ENCODE peak calls at places on chromosomes 4 and X, in five cellular contexts. Y is mesenchymal stem cell, D is H9, V is neuronal stem cell, X is H1. A is an unnamed sample.

GRCh38 chrX:31423575-31424284 is 351.9 kb upstream of the FTHL17 start:
- DNase-seq in Y (peak), X (peak), V (no peak), D (peak), A (peak)

GRCh38 chr4:90792689-90793088 is 665.5 kb downstream of the CCSER1 start:
- DNase-seq in V (no peak), D (no peak), Y (no peak), X (no peak), A (no peak)

GRCh38 chrX:26851981-26852380 is 611.2 kb downstream of the PPP4R3C start:
- DNase-seq in V (no peak), D (no peak), X (no peak), Y (peak), A (peak)

GRCh38 chrX:23954396-23954795 is 46.6 kb downstream of the CXorf58 start:
- DNase-seq in V (no peak), D (no peak), X (no peak), Y (no peak), A (peak)

GRCh38 chr4:52001616-52002015 is 18.5 kb downstream of the LRRC66 start:
- DNase-seq in X (no peak), V (no peak), Y (no peak), D (no peak), A (no peak)

GRCh38 chrX:39907964-39908616 is 189.7 kb downstream of the BCOR start:
- DNase-seq in Y (peak), D (peak), V (no peak), X (no peak), A (peak)

GRCh38 chr4:183852910-183853555 is 52.1 kb upstream of the STOX2 start:
- DNase-seq in Y (no peak), D (no peak), V (no peak), X (no peak), A (no peak)

GRCh38 chr4:129905256-129905655 is 809.3 kb downstream of the C4orf33 start:
- DNase-seq in D (no peak), Y (no peak), V (no peak), X (no peak), A (no peak)

GRCh38 chr4:42302348-42302747 is 94.9 kb upstream of the SHISA3 start:
- DNase-seq in X (no peak), Y (peak), D (peak), V (peak), A (no peak)

GRCh38 chrX:1221296-1221845 is 8.9 kb upstream of the CRLF2 start:
- DNase-seq in X (no peak), Y (no peak), V (no peak), D (no peak), A (no peak)

GRCh38 chrX:150360331-150360730 is 2.8 kb upstream of the MAMLD1 start:
- DNase-seq in Y (no peak), V (no peak), D (no peak), X (no peak), A (no peak)

DNA sequence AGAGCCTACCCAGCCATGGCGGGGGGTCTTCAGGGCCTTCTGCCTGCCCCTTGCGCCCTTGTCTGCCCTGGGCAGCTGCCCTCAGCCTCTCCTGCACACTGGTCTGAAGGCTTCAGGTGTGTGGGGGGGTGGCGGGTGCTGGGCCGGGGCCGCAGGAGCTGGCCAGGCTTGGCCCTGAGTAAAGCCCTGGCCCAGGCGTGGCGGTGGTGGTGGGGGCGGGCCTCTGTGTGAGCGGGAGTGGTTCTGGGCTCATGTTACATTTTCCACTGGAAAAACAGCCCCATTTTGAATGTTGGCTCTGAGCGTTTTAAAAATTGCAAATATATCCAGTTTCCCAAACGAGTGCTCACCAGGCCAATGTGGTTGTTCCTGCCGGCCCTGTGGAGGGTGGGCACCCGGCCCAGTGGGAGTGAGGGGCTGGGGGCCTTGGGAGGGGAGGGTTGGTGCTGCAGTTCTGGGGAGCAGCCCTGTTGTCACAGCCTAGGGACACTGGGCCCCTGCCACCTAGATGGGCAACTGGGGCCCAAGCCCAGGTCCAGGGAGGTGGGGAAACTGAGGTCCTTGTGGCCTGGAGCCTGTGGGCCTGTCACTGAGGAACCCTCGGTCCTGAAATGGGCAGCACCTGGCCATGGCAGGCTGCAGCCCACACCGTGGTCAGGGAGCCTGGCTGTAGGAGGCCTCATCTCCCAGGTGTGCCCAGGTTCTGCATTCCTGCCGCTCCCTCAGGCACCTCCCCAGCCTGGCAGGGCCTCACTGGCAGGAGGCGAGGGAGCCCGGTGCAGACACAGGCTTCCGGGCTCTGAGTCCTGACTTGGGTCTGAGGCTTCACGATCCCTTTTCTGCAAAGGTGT is 28.3 kb downstream of the FGFRL1 start:
- DNase-seq in D (no peak), X (no peak), Y (peak), V (no peak), A (peak)
- H2BK12ac ChIP-seq in D (no peak), X (peak), Y (peak), V (peak), A (no peak)

DNA sequence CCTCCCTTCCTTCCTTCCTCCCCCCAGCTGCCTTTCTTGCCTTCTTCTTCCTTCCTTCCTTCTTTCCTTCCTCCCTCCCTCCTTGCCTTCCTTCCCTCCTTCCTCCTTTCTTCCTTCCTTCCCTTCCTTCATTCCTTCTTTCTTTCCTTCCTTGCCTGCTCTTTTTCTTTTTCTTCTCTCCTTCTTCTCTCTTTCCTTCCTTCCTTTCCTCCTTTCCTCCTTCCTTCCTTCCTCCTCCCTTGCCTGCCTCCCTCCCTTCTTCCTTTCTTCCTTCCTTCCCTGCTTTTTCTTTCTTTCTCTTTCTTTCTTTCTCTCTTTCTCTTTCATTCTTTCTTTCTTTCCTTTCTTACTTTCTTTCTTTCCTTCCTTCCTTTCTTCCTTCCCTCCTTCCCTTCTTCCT is 49.1 kb downstream of the STK32B start:
- DNase-seq in Y (no peak), V (no peak), D (no peak), X (no peak), A (no peak)
- H3K18ac ChIP-seq in Y (no peak), V (no peak), D (no peak), X (no peak), A (no peak)

GRCh38 chr4:83851261-83852084 is 315.6 kb downstream of the GPAT3 start:
- DNase-seq in Y (peak), D (peak), V (no peak), X (peak), A (peak)
- H3K4me2 ChIP-seq in Y (peak), D (peak), V (no peak), X (peak), A (no peak)

DNA sequence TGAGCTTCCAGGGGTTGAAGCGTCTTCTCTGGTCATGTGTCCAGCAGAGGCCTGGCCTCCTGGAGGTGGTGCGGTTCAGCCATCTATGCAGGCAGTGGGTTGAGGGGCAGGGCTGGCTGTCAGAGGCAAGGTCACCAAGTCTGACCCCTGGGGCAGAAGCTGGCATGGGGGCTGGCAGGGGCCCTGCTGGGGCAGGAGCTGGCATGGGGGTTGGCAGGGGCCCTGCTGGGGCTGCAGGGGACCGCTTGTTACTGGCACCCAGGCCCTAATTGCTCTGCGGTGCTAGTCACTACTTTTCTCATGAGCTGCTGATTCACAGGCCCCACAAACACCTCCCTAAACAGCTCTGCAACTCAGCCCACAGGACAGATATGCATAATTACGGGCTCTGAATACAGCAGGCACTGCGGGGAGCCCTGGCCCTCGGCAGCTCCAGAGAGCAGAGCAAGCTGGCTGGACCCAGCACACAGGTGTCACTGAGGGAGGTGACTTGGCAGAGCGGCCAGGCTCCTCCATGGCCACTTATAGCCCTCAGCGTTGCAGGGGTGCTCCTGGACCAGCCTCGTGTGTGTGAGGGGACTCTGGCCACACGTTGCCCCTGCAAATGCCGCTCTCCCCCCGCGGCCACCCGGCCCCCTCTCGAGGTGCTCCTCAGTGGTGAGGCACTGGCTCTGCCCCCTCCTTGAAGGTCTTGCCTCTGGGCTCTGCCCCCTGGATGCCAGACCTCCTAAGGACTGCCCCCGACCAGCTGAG is 32.6 kb downstream of the CPLX1 start:
- DNase-seq in D (no peak), X (no peak), Y (no peak), V (no peak), A (no peak)
- H2BK12ac ChIP-seq in D (no peak), X (peak), Y (no peak), V (peak), A (no peak)

DNA sequence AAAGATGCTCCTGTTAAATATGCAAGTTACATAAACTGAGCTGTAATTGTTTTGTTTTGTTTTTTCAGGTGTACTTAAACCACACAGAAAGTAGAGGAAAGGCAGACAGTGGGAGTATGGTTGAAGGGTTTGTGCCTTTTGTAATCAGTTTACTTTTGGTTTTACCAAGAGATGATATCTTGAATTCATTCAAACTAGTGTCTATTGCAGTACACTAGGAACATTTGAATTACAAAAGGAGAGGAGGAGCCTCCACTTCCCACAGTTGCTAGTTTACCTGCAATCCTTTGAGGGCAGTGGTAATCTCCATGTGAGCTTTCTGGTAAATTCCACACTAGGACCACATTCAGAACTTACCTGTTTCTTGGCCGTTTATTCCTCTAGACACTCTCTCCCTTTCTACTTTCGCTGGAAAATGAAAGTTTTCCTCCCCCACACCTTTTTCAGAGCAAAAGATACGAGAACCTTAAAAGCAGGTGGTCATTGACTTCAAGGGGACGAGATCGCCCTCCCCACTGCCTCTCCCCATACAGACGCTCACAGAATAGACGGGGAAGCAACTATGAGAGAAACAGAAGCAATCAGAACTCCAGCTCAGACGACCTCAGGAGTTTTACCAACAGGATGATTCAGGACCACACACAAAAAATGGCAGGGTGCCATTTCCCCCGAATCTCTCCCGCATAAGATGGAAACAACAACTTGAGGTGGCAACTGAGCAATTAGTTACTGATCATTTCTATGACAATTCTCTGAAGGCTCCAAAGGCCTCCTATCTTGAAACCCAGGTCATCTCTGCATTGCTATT is 3.3 kb downstream of the RBM47 start:
- DNase-seq in X (no peak), D (no peak), V (no peak), Y (peak), A (no peak)
- H3K18ac ChIP-seq in X (peak), D (no peak), V (no peak), Y (no peak), A (no peak)

DNA sequence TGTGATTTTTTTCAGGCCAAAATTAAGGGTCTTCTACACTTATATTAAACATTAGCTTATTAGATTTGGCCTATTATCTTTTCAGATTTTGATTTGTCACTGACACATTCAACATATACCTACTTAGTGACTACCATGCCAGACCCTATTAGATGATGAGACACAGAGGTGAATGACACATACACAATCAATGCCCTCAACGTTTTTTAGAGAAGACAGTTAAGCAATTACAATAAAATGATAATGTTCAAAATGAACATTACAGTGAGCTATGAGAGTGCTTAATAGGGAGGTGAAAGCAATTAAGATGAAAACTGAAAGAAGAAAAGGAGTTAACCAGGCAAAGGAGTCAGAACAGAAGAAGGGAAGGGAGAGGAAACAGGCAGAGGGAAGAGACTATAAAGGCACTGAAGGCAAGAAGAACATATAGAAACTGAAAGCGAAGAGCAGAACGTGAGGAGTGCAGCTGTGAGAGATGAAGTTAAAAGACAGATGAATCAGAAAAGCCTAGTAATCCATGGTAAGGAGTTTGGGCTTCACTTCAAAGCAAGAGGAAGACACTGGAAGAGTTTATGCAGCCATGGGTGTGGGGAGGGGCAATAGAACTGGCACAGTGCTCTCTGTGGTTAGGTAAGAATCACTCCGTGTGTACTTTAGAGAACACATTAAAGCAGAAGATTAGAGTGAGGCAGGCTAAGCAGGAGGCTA is 119.0 kb downstream of the REELD1 start:
- DNase-seq in D (no peak), Y (peak), X (no peak), V (no peak), A (no peak)
- H3K4me2 ChIP-seq in D (no peak), Y (no peak), X (no peak), V (no peak), A (no peak)

GRCh38 chr4:55277011-55277410 is 69.0 kb upstream of the SRD5A3 start:
- DNase-seq in X (no peak), V (no peak), Y (no peak), D (no peak), A (no peak)
- H2BK12ac ChIP-seq in X (no peak), V (no peak), Y (no peak), D (no peak), A (no peak)

GRCh38 chr4:174545268-174545667 is 23.0 kb upstream of the HPGD start:
- DNase-seq in X (no peak), Y (no peak), D (no peak), V (no peak), A (no peak)

GRCh38 chr4:174549696-174550095 is 27.4 kb upstream of the HPGD start:
- DNase-seq in V (no peak), X (no peak), D (no peak), Y (no peak), A (no peak)

GRCh38 chr4:174554329-174554728 is 32.0 kb upstream of the HPGD start:
- DNase-seq in X (no peak), Y (no peak), D (no peak), V (no peak), A (no peak)

GRCh38 chr4:174553828-174554227 is 31.5 kb upstream of the HPGD start:
- DNase-seq in V (no peak), D (no peak), X (no peak), Y (no peak), A (no peak)

GRCh38 chr4:174550541-174550940 is 28.3 kb upstream of the HPGD start:
- DNase-seq in X (no peak), D (no peak), Y (no peak), V (no peak), A (no peak)
- H3K18ac ChIP-seq in X (no peak), D (no peak), Y (no peak), V (no peak), A (no peak)

GRCh38 chrX:101394372-101394771 is 3.6 kb downstream of the RPL36A start:
- DNase-seq in D (no peak), V (no peak), X (no peak), Y (no peak), A (no peak)

GRCh38 chrX:101399825-101400224 is 7.9 kb downstream of the GLA start:
- DNase-seq in D (no peak), Y (no peak), V (no peak), X (no peak), A (no peak)

GRCh38 chrX:101395789-101396188 is 5.0 kb downstream of the RPL36A start:
- DNase-seq in Y (peak), V (no peak), X (no peak), D (no peak), A (no peak)

GRCh38 chrX:101397779-101398178 is 7.0 kb downstream of the RPL36A start:
- DNase-seq in Y (no peak), X (no peak), V (no peak), D (peak), A (no peak)

GRCh38 chrX:101398694-101399093 is 7.9 kb downstream of the RPL36A start:
- DNase-seq in X (no peak), Y (no peak), D (no peak), V (no peak), A (no peak)
- H3K4me2 ChIP-seq in X (no peak), Y (no peak), D (no peak), V (no peak), A (no peak)

DNA sequence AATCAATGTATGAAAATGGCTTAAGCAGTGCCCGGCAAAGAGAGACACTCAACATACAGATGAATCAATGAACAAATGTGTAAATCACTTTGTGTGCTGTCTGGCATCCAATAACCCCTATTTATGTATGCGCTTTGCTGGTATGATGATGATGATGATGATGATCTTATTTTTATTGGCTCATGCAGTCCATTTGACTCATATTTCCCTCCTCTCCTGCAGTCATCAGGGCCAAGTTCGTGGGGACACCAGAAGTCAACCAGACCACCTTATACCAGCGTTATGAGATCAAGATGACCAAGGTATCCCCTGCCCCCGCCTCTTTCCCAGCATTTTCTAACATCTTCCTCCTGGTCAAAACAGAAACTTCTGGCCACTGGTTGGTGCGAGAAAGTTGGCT is 2.5 kb downstream of the TIMP1 start:
- DNase-seq in D (no peak), X (no peak), Y (no peak), V (no peak), A (no peak)
- H2BK12ac ChIP-seq in D (no peak), X (no peak), Y (no peak), V (no peak), A (no peak)

A was measured in trophoblast cell.